ENCODE peak calls at places on chromosomes 4 and X, in five cellular contexts. F is A549, R is IMR-90, U is lung, P is cardiac muscle cell. A is an unnamed sample. For H3K4me1, the result is how much of the 10 kb centered on the place peaks cover.

GRCh38 chrX:109714340-109714958 is 18.6 kb downstream of the ACSL4 start:
- DNase-seq in F (peak), U (no peak), R (peak), P (no peak), A (no peak)

GRCh38 chr4:66842401-66842800 is 702.9 kb downstream of the CENPC start:
- DNase-seq in R (no peak), P (no peak), U (no peak), F (no peak), A (no peak)

GRCh38 chr4:86152454-86152853 is 207.4 kb downstream of the MAPK10 start:
- DNase-seq in R (no peak), U (no peak), P (no peak), F (no peak), A (no peak)

GRCh38 chrX:67544871-67545771 is 1.3 kb downstream of the AR start:
- DNase-seq in F (peak), R (peak), U (no peak), P (no peak), A (no peak)

GRCh38 chr4:41257901-41258300 is 1.2 kb downstream of the UCHL1 start:
- DNase-seq in F (no peak), P (no peak), U (no peak), R (no peak), A (no peak)

GRCh38 chrX:9326369-9326768 is 138.5 kb upstream of the TBL1X start:
- DNase-seq in U (no peak), F (no peak), P (no peak), R (no peak), A (no peak)

GRCh38 chr4:83170952-83171399 is 56.4 kb upstream of the PLAC8 start:
- DNase-seq in U (no peak), F (peak), P (no peak), R (no peak), A (no peak)

GRCh38 chr4:7518871-7519637 is 84.3 kb upstream of the PSAPL1 start:
- DNase-seq in F (no peak), R (no peak), U (no peak), P (no peak), A (no peak)

GRCh38 chr4:48801016-48801715 is 21.1 kb upstream of the FRYL start:
- DNase-seq in F (no peak), U (no peak), R (no peak), P (no peak), A (no peak)

GRCh38 chr4:622996-623913 is 2.1 kb upstream of the PDE6B start:
- DNase-seq in F (no peak), U (no peak), P (no peak), R (no peak), A (no peak)

GRCh38 chr4:47674173-47674572 is 163.7 kb downstream of the CORIN start:
- DNase-seq in R (no peak), P (no peak), F (no peak), U (no peak), A (no peak)

GRCh38 chr4:2741626-2742025 is 14.5 kb downstream of the TNIP2 start:
- DNase-seq in P (no peak), F (no peak), U (no peak), R (peak), A (no peak)

GRCh38 chrX:139203681-139204575 is 326.6 kb upstream of the F9 start:
- DNase-seq in P (peak), F (no peak), R (no peak), U (no peak), A (no peak)

GRCh38 chrX:117839544-117839943 is 277.1 kb downstream of the KLHL13 start:
- DNase-seq in F (peak), U (no peak), P (no peak), R (no peak), A (no peak)

GRCh38 chrX:118702741-118703140 is 24.7 kb upstream of the IL13RA1 start:
- DNase-seq in F (no peak), U (no peak), R (peak), P (no peak), A (no peak)

GRCh38 chr4:127957105-127957504 is 7.9 kb downstream of the MFSD8 start:
- DNase-seq in F (no peak), R (no peak), P (no peak), U (no peak), A (no peak)

GRCh38 chr4:172865531-172866127 is 303.0 kb upstream of the GALNT7 start:
- DNase-seq in F (no peak), P (no peak), R (no peak), U (no peak), A (no peak)

GRCh38 chr4:158630893-158631292 is 40.8 kb downstream of the C4orf46 start:
- DNase-seq in U (no peak), R (peak), P (no peak), F (no peak), A (no peak)

GRCh38 chr4:137632842-137633241 is 100.5 kb upstream of the PCDH18 start:
- DNase-seq in P (no peak), R (no peak), U (no peak), F (no peak), A (no peak)

GRCh38 chr4:137630252-137630651 is 98.0 kb upstream of the PCDH18 start:
- DNase-seq in U (no peak), F (no peak), R (no peak), P (no peak), A (no peak)

GRCh38 chr4:137635108-137635507 is 102.8 kb upstream of the PCDH18 start:
- DNase-seq in U (no peak), F (peak), R (peak), P (no peak), A (no peak)

GRCh38 chr4:137627938-137628460 is 95.7 kb upstream of the PCDH18 start:
- DNase-seq in F (no peak), U (no peak), P (no peak), R (no peak), A (no peak)

GRCh38 chr4:137631605-137632004 is 99.3 kb upstream of the PCDH18 start:
- DNase-seq in F (no peak), U (no peak), P (no peak), R (no peak), A (no peak)
- H3K27ac ChIP-seq in F (no peak), U (no peak), P (no peak), R (no peak), A (no peak)

GRCh38 chr4:25863906-25864418 is 1.2 kb upstream of the SEL1L3 start:
- DNase-seq in P (peak), F (no peak), U (no peak), R (no peak), A (no peak)
- H3K4me3 ChIP-seq in P (no peak), F (no peak), U (no peak), R (no peak), A (peak)

GRCh38 chrX:78116365-78116764 is 12.3 kb downstream of the PGK1 start:
- DNase-seq in P (no peak), F (no peak), U (no peak), R (no peak), A (no peak)
- H3K4me1 ChIP-seq in P (under half), F (under half), U (under half), R (under half), A (under half)

GRCh38 chr4:148443550-148444295 is 1.5 kb upstream of the NR3C2 start:
- DNase-seq in P (peak), F (no peak), R (no peak), U (no peak), A (no peak)
- H3K27ac ChIP-seq in P (no peak), F (no peak), R (no peak), U (peak), A (no peak)

DNA sequence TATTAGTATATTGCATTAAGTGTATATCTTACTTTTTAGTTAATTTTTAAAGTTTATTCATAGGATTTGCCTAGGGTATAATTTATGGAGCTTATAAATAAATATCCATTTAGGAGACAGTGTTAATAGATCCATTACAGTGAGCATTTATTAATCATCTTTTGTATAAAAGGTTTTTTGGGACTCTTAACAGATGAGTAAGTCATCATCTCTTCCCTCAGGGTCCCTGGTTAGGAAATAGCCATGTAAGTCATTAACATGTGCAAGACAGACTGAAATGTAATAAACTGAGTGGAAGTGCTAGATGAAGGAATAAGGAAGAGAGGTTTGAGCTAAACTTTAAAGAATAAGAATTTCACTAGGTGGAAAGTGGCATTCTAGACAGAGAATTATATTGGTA is 69.2 kb downstream of the PAQR3 start:
- DNase-seq in P (no peak), U (no peak), R (no peak), F (no peak), A (no peak)
- H3K4me3 ChIP-seq in P (no peak), U (no peak), R (no peak), F (no peak), A (no peak)

GRCh38 chr4:152779513-152780266 is at the start of the genes ARFIP1 and TIGD4:
- DNase-seq in P (peak), R (peak), F (peak), U (peak), A (peak)
- H3K4me1 ChIP-seq in P (under half), R (under half), F (under half), U (under half), A (under half)

GRCh38 chr4:80237992-80238391 is 28.5 kb upstream of the FGF5 start:
- DNase-seq in U (no peak), R (peak), F (peak), P (no peak), A (no peak)

GRCh38 chr4:80239480-80239879 is 27.0 kb upstream of the FGF5 start:
- DNase-seq in F (no peak), P (no peak), U (no peak), R (peak), A (no peak)

GRCh38 chr4:80233390-80233789 is 33.1 kb upstream of the FGF5 start:
- DNase-seq in F (no peak), U (no peak), R (no peak), P (no peak), A (no peak)

GRCh38 chr4:80232707-80233370 is 33.6 kb upstream of the FGF5 start:
- DNase-seq in U (no peak), R (no peak), P (no peak), F (no peak), A (no peak)

GRCh38 chr4:80235451-80235850 is 31.0 kb upstream of the FGF5 start:
- DNase-seq in R (peak), F (peak), P (no peak), U (no peak), A (no peak)
- H3K27ac ChIP-seq in R (peak), F (no peak), P (no peak), U (no peak), A (no peak)

DNA sequence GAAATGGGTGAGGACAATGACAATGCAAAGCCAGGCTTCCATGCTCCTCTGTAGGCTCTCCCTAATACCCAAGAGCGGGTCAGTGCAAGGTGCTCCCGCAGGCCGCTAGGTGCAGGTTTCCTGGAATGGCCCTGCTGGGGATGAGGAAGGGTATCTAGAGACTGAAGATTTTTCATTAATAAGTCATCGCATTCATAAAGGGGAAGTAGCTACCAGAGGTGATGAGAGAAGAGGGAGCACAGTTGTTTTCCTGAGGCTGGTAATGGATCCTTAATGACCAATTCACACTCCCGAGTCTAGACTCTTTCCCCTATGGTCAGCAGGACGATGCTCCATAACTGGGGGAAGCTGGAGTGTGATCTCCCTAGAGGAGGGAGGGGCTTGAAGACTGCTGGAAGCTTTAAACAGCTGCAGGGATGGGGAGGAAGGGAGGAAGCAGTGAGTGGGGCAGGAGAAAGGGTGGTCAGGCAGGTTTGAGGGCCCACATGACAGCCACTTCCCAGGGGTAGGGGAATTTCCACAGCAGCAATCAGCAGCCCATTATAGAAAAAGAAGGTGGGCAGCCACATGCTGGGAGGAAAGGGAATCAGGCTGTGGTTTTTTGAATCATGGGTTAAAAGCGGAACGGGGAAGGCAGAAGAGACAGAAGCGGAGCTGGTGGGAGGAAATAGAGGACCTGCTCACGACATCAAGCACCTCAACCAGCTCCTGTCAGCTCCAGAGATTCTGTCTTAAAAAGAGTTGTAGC is 10.2 kb upstream of the ATP6AP2 start:
- DNase-seq in P (no peak), F (no peak), U (no peak), R (no peak), A (no peak)
- H3K4me3 ChIP-seq in P (no peak), F (no peak), U (no peak), R (no peak), A (no peak)

GRCh38 chr4:143358419-143358818 is 21.7 kb downstream of the GAB1 start:
- DNase-seq in U (no peak), P (no peak), R (no peak), F (no peak), A (no peak)
- H3K4me1 ChIP-seq in U (under half), P (under half), R (under half), F (under half), A (under half)

A was measured in iPS DF 6.9.